ENCODE peak calls at places on chromosomes 12 and 14, in seven cellular contexts. K is activated naive CD8-positive, alpha-beta T cell treated with anti-CD3 and anti-CD28 coated beads, Interleukin-2, amount 50 U/mL, for 16 hours; Z is fibroblast of mammary gland; L is EH; V is left cardiac atrium; X is left ventricle myocardium superior; Y is mammary epithelial cell. A is an unnamed sample.

GRCh38 chr12:68280240-68280639 is 26.8 kb upstream of the IL22 start:
- DNase-seq in Z (no peak), X (no peak), V (no peak), K (no peak), L (no peak), Y (no peak), A (no peak)

GRCh38 chr12:90037740-90038139 is 329.1 kb upstream of the ATP2B1 start:
- DNase-seq in Z (peak), V (no peak), Y (no peak), L (peak), K (no peak), X (no peak), A (no peak)

GRCh38 chr12:102816816-102817434 is 100.1 kb downstream of the PAH start:
- DNase-seq in Z (peak), Y (peak), V (no peak), L (peak), K (no peak), X (no peak), A (no peak)

GRCh38 chr14:71471604-71472003 is 460.6 kb upstream of the RGS6 start:
- DNase-seq in Y (no peak), L (peak), K (no peak), Z (no peak), V (no peak), X (no peak), A (no peak)

GRCh38 chr14:35814371-35815005 is 5.4 kb upstream of the RALGAPA1 start:
- DNase-seq in K (peak), Y (peak), X (no peak), V (peak), L (peak), Z (peak), A (peak)

GRCh38 chr14:49972840-49973239 is 80.0 kb downstream of the ARF6 start:
- DNase-seq in K (no peak), V (no peak), Z (peak), X (no peak), L (peak), Y (peak), A (peak)

GRCh38 chr12:1587927-1588573 is 6.3 kb downstream of the FBXL14 start:
- DNase-seq in L (no peak), V (no peak), K (no peak), Y (no peak), X (no peak), Z (no peak), A (no peak)

GRCh38 chr12:27083861-27084271 is 1.5 kb upstream of the C12orf71 start:
- DNase-seq in L (peak), V (no peak), K (no peak), Z (peak), Y (peak), X (no peak), A (no peak)

GRCh38 chr12:54220092-54220557 is 31.3 kb upstream of the SMUG1 start:
- DNase-seq in V (peak), X (peak), Z (peak), L (peak), K (peak), Y (peak), A (peak)

A was measured in thyroid gland.